ENCODE peak calls at places on chromosome 16, in six cellular contexts. S, O, W, D, H and E are unnamed samples.

GRCh38 chr16:58644765-58645487 is 15.3 kb upstream of the CNOT1 start:
- DNase-seq in H (no peak), D (no peak), O (no peak), W (no peak), S (no peak), E (no peak)

GRCh38 chr16:11750056-11750455 is 7.4 kb upstream of the TXNDC11 start:
- DNase-seq in W (no peak), H (no peak), D (no peak), O (no peak), S (no peak), E (no peak)

GRCh38 chr16:49947907-49948678 is 76.9 kb upstream of the CNEP1R1 start:
- DNase-seq in W (no peak), O (no peak), H (no peak), S (no peak), D (no peak), E (no peak)

GRCh38 chr16:56350491-56351405 is 74.6 kb downstream of the AMFR start:
- DNase-seq in W (no peak), H (no peak), O (peak), D (no peak), S (no peak), E (no peak)

GRCh38 chr16:57949013-57949412 is 21.9 kb downstream of the CNGB1 start:
- DNase-seq in D (no peak), O (no peak), S (no peak), H (no peak), W (peak), E (no peak)

GRCh38 chr16:81997738-81998137 is 13.5 kb downstream of the SDR42E1 start:
- DNase-seq in H (no peak), S (no peak), O (no peak), W (no peak), D (no peak), E (peak)

GRCh38 chr16:27239906-27240655 is 28.5 kb downstream of the NSMCE1 start:
- DNase-seq in W (no peak), D (no peak), H (no peak), S (no peak), O (no peak), E (no peak)

GRCh38 chr16:54242199-54242598 is 44.4 kb downstream of the IRX3 start:
- DNase-seq in S (no peak), H (peak), O (peak), W (peak), D (peak), E (peak)

GRCh38 chr16:88634141-88634993 is 4.0 kb upstream of the IL17C start:
- DNase-seq in D (peak), S (peak), W (peak), O (peak), H (peak), E (no peak)

GRCh38 chr16:73016488-73016830 is 31.5 kb downstream of the ZFHX3 start:
- DNase-seq in S (no peak), W (no peak), O (no peak), D (no peak), H (no peak), E (no peak)

GRCh38 chr16:71746442-71747046 is 22.0 kb upstream of the PHLPP2 start:
- DNase-seq in O (no peak), S (no peak), H (no peak), D (peak), W (peak), E (peak)

GRCh38 chr16:73172621-73173312 is 124.8 kb upstream of the ZFHX3 start:
- DNase-seq in S (no peak), D (peak), W (peak), O (no peak), H (peak), E (no peak)

GRCh38 chr16:75244225-75244792 is 7.1 kb downstream of the BCAR1 start:
- DNase-seq in S (no peak), O (no peak), D (no peak), H (no peak), W (no peak), E (no peak)

GRCh38 chr16:81713796-81714195 is 65.3 kb upstream of the PLCG2 start:
- DNase-seq in W (peak), O (no peak), D (no peak), H (no peak), S (no peak), E (no peak)

GRCh38 chr16:89084411-89084810 is 9.2 kb upstream of the ACSF3 start:
- DNase-seq in H (no peak), D (no peak), O (no peak), W (no peak), S (no peak), E (no peak)

GRCh38 chr16:68800257-68800875 is 43.0 kb upstream of the TANGO6 start:
- DNase-seq in D (peak), S (peak), H (peak), O (peak), W (peak), E (peak)

GRCh38 chr16:47480410-47480809 is 19.3 kb downstream of the PHKB start:
- DNase-seq in D (no peak), S (no peak), W (no peak), O (no peak), H (no peak), E (no peak)

GRCh38 chr16:48136547-48137360 is 19.0 kb downstream of the ABCC12 start:
- DNase-seq in S (no peak), H (no peak), W (no peak), D (no peak), O (no peak), E (no peak)

GRCh38 chr16:52825882-52826281 is 226.8 kb downstream of the CHD9NB start:
- DNase-seq in O (no peak), W (no peak), D (no peak), S (no peak), H (no peak), E (no peak)

GRCh38 chr16:9119795-9120194 is 28.4 kb downstream of the HAPSTR1 start:
- DNase-seq in O (no peak), S (no peak), D (no peak), H (no peak), W (no peak), E (no peak)

GRCh38 chr16:86044881-86045600 is 146.1 kb downstream of the IRF8 start:
- DNase-seq in S (no peak), O (no peak), H (no peak), W (no peak), D (no peak), E (no peak)

GRCh38 chr16:56355786-56356275 is 69.5 kb downstream of the AMFR start:
- DNase-seq in W (no peak), D (peak), O (peak), S (no peak), H (no peak), E (no peak)

GRCh38 chr16:56356276-56357241 is 68.8 kb downstream of the AMFR start:
- DNase-seq in S (peak), W (peak), H (peak), O (peak), D (peak), E (peak)

GRCh38 chr16:1152651-1153259 is at the start of gene CACNA1H:
- DNase-seq in W (peak), O (peak), D (peak), H (peak), S (no peak), E (no peak)

GRCh38 chr16:70481929-70482536 is 27.6 kb downstream of the FCSK start:
- DNase-seq in S (no peak), W (no peak), O (no peak), H (no peak), D (no peak), E (no peak)

GRCh38 chr16:72978212-72978611 is 69.7 kb downstream of the ZFHX3 start:
- DNase-seq in O (no peak), D (no peak), H (no peak), W (no peak), S (no peak), E (no peak)

GRCh38 chr16:66503030-66503429 is 46.9 kb downstream of the TK2 start:
- DNase-seq in D (no peak), S (no peak), W (no peak), O (no peak), H (no peak), E (no peak)

DNA sequence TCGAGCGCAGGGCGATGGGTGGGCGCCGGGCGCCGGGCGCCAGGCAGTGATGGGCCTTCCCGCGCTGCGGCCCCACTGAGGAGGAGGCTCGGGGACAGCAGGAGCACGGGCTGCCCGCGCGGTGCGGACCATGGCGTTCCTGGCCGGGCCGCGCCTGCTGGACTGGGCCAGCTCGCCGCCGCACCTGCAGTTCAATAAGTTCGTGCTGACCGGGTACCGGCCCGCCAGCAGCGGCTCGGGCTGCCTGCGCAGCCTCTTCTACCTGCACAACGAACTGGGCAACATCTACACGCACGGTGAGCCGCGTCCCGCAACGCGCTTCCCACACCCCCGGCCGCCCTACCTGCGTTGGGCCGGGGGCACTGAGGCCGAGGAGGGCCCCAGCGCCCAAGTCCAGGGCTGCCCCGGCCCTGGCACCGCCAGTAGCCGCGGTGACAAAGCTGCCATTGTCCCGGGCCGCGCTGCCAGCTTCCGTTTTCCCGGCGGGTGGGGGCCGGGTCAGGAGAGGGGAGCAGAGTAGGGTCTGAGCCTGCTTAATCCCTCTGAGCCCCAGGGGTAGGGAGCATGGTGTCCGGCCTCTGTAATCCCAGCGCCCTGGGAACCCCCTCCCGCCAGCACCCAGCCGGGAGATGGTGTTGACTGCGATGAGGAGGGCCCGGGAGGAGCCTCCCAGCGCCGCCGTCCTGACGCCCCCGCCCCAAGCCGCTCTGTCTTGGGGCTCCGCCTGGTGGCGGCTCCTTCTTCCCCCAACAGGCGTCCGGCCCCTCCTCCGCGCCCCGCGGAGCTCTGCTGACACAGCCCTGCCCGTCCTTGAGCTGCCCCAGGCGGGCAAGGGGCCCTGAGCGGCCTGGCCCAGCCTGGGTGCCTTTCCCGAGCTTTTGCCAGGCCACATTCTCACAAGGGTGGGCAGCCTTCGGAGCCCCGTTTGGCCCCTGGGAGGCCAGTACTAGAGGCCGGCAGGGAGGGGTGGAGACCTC is 685 bp downstream of the PAQR4 start:
- DNase-seq in H (peak), D (peak), W (peak), O (peak), S (no peak), E (peak)
- TF ChIP-seq CREB1 in H (no peak), D (no peak), W (no peak), O (no peak), S (peak), E (no peak)

GRCh38 chr16:87437911-87438610 is 45.9 kb downstream of the MAP1LC3B start:
- DNase-seq in S (no peak), H (no peak), D (no peak), W (no peak), O (no peak), E (no peak)
- TF ChIP-seq CREB1 in S (no peak), H (no peak), D (no peak), W (no peak), O (no peak), E (no peak)

GRCh38 chr16:67537270-67537635 is 8.6 kb downstream of the RIPOR1 start:
- DNase-seq in S (no peak), O (peak), H (peak), D (no peak), W (peak), E (no peak)
- TF ChIP-seq CREB1 in S (no peak), O (no peak), H (no peak), D (no peak), W (no peak), E (no peak)

GRCh38 chr16:84756830-84757229 is 57.0 kb downstream of the USP10 start:
- DNase-seq in O (no peak), D (no peak), H (no peak), W (no peak), S (no peak), E (no peak)
- TF ChIP-seq CREB1 in O (no peak), D (no peak), H (no peak), W (no peak), S (no peak), E (no peak)

GRCh38 chr16:63697736-63698135 is 1424.1 kb downstream of the CDH11 start:
- DNase-seq in W (no peak), S (no peak), H (no peak), D (no peak), O (no peak), E (no peak)

DNA sequence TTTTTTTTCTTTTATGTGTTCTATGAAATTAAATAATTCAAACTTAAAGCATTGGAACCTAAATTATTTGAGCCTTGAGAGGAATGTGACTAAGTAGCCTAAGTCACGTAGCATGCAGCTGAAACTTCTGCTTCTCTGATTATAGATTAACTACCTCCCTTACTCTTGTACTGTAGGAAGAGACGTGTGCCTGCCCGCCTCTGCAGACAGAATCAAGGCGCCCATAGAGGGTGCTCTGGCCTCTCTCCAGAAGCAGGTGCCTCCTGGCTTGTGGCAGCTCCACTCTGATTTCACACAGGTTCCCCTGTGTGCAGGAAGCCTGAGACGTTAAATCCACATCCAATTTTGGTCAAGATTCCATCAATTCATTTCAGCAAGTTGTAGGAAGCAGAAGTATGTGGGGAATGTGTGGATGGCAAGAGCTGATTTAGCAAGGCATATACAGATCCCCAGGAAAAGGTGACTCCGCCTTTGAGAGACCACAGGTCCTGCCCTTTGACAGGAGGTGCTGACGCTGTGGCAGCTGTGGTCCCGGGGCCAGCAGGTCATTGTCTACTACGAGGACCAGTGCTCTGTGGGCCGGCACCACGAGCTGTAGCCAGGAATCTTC is 1418.8 kb downstream of the CDH11 start:
- DNase-seq in D (no peak), O (peak), S (no peak), H (peak), W (peak), E (peak)
- TF ChIP-seq CREB1 in D (no peak), O (no peak), S (no peak), H (no peak), W (no peak), E (no peak)